ENCODE peak calls at places on chromosomes 7 and 10, in five cellular contexts. One of them, this sample, is unnamed.

GRCh38 chr7:159115601-159116501 is 28.8 kb downstream of the VIPR2 start:
- DNase-seq in tibial nerve: no peak
- DNase-seq in A549: no peak
- DNase-seq in HCT116: no peak
- DNase-seq in dorsolateral prefrontal cortex: no peak
- DNase-seq in this sample: no peak

GRCh38 chr10:97596101-97597055 is 6.9 kb downstream of the C10orf62 start:
- DNase-seq in HCT116: peak; percentile 65
- DNase-seq in dorsolateral prefrontal cortex: no peak
- DNase-seq in tibial nerve: no peak
- DNase-seq in A549: peak; percentile 68
- DNase-seq in this sample: peak; percentile 48

GRCh38 chr7:156056548-156056947 is 244.3 kb upstream of the SHH start:
- DNase-seq in dorsolateral prefrontal cortex: no peak
- DNase-seq in HCT116: no peak
- DNase-seq in A549: no peak
- DNase-seq in tibial nerve: no peak
- DNase-seq in this sample: no peak

GRCh38 chr7:95199779-95200558 is 124.4 kb downstream of the PON1 start:
- DNase-seq in dorsolateral prefrontal cortex: peak; percentile 43
- DNase-seq in HCT116: peak; percentile 24
- DNase-seq in tibial nerve: no peak
- DNase-seq in A549: peak; percentile 40
- DNase-seq in this sample: no peak

GRCh38 chr7:17299477-17299991 is 1.1 kb downstream of the AHR start:
- DNase-seq in dorsolateral prefrontal cortex: peak; percentile 7
- DNase-seq in A549: no peak
- DNase-seq in HCT116: no peak
- DNase-seq in tibial nerve: no peak
- DNase-seq in this sample: no peak

GRCh38 chr10:43402176-43402575 is 6.8 kb downstream of the HNRNPF start:
- DNase-seq in A549: no peak
- DNase-seq in dorsolateral prefrontal cortex: no peak
- DNase-seq in HCT116: no peak
- DNase-seq in tibial nerve: no peak
- DNase-seq in this sample: no peak

GRCh38 chr10:100882681-100883321 is 30.0 kb upstream of the SLF2 start:
- DNase-seq in dorsolateral prefrontal cortex: no peak
- DNase-seq in tibial nerve: no peak
- DNase-seq in A549: no peak
- DNase-seq in HCT116: no peak
- DNase-seq in this sample: no peak

GRCh38 chr7:115038158-115038557 is 116.3 kb downstream of the MDFIC start:
- DNase-seq in HCT116: no peak
- DNase-seq in tibial nerve: no peak
- DNase-seq in dorsolateral prefrontal cortex: no peak
- DNase-seq in A549: no peak
- DNase-seq in this sample: no peak

GRCh38 chr7:155793720-155794119 is 18.5 kb downstream of the SHH start:
- DNase-seq in dorsolateral prefrontal cortex: no peak
- DNase-seq in tibial nerve: no peak
- DNase-seq in A549: no peak
- DNase-seq in HCT116: no peak
- DNase-seq in this sample: no peak

DNA sequence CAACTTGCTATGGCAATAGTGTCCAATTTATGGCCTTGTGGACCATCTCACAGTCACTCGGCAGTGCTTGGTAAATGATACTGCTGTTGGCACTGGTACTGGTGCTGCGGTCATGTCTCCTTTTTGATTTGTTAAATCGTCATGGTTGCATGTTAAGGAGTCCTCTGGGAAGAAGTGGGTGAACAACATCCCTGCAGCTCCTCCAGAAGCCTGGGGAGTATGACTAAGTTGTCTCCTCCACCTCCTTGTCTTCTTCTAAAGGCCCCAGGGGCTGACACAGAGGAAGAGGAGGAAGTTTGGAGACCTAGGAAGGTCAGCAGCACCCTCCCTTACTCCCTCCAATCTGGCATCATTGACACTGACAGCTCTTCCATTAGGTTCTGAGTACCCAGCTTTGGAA is 8.5 kb downstream of the ITPRIP start:
- DNase-seq in dorsolateral prefrontal cortex: no peak
- DNase-seq in A549: no peak
- DNase-seq in HCT116: peak; percentile 47
- DNase-seq in tibial nerve: no peak
- DNase-seq in this sample: no peak
- H3K4me3 ChIP-seq in dorsolateral prefrontal cortex: no peak overlapping the region
- H3K4me3 ChIP-seq in A549: peak overlapping the region; percentile 14
- H3K4me3 ChIP-seq in HCT116: peak overlapping the region; percentile 21
- H3K4me3 ChIP-seq in tibial nerve: no peak overlapping the region
- H3K4me3 ChIP-seq in this sample: peak overlapping the region; percentile 10

DNA sequence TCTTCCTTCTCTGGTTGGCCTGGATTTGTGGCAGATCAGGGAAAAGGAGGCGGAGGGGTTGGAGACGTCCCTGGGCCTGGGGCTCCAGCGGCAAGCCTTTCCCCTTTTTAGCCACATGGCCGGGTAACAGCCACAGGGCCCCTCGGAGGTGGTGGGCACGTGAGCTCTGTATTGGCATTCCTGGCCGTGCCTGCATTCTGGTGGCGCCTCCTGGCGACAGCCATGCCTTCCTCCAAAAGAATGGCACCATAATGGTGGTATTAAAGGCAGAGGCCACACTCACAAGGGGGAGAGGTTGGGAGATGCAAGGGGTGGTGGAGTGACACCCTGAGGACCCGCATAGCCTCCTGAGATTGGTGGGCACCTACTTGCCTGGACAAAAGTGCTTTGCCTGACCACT is 3.0 kb upstream of the AQP1 start:
- DNase-seq in HCT116: no peak
- DNase-seq in tibial nerve: no peak
- DNase-seq in dorsolateral prefrontal cortex: no peak
- DNase-seq in A549: no peak
- DNase-seq in this sample: no peak
- TF ChIP-seq CTCF in HCT116: no peak
- TF ChIP-seq CTCF in tibial nerve: no peak
- TF ChIP-seq CTCF in dorsolateral prefrontal cortex: no peak
- TF ChIP-seq CTCF in A549: no peak
- TF ChIP-seq CTCF in this sample: no peak

GRCh38 chr7:1029637-1030443 is 14.5 kb upstream of the GPR146 start:
- DNase-seq in dorsolateral prefrontal cortex: no peak
- DNase-seq in A549: no peak
- DNase-seq in tibial nerve: no peak
- DNase-seq in HCT116: no peak
- DNase-seq in this sample: no peak

GRCh38 chr7:1030444-1031070 is 13.8 kb upstream of the GPR146 start:
- DNase-seq in tibial nerve: no peak
- DNase-seq in A549: no peak
- DNase-seq in HCT116: no peak
- DNase-seq in dorsolateral prefrontal cortex: no peak
- DNase-seq in this sample: no peak

GRCh38 chr7:1028044-1028770 is 16.1 kb upstream of the GPR146 start:
- DNase-seq in HCT116: peak; percentile 47
- DNase-seq in dorsolateral prefrontal cortex: peak; percentile 88
- DNase-seq in tibial nerve: peak; percentile 86
- DNase-seq in A549: peak; percentile 87
- DNase-seq in this sample: peak; percentile 62

GRCh38 chr7:1027285-1028043 is 16.9 kb upstream of the GPR146 start:
- DNase-seq in A549: no peak
- DNase-seq in dorsolateral prefrontal cortex: peak; percentile 51
- DNase-seq in tibial nerve: no peak
- DNase-seq in HCT116: no peak
- DNase-seq in this sample: no peak

GRCh38 chr7:1028775-1029636 is 15.3 kb upstream of the GPR146 start:
- DNase-seq in A549: peak; percentile 99
- DNase-seq in dorsolateral prefrontal cortex: peak; percentile 64
- DNase-seq in tibial nerve: peak; percentile 78
- DNase-seq in HCT116: peak; percentile 69
- DNase-seq in this sample: peak; percentile 91
- H3K4me3 ChIP-seq in A549: peak overlapping the region; percentile 83
- H3K4me3 ChIP-seq in dorsolateral prefrontal cortex: peak overlapping the region; percentile 78
- H3K4me3 ChIP-seq in tibial nerve: peak overlapping the region; percentile 82
- H3K4me3 ChIP-seq in HCT116: peak overlapping the region; percentile 49
- H3K4me3 ChIP-seq in this sample: peak overlapping the region; percentile 59

GRCh38 chr10:102669206-102670064 is 25.2 kb downstream of the TRIM8 start:
- DNase-seq in A549: peak; percentile 44
- DNase-seq in dorsolateral prefrontal cortex: no peak
- DNase-seq in HCT116: peak; percentile 35
- DNase-seq in tibial nerve: no peak
- DNase-seq in this sample: no peak
- TF ChIP-seq CTCF in A549: peak; percentile 39
- TF ChIP-seq CTCF in dorsolateral prefrontal cortex: no peak
- TF ChIP-seq CTCF in HCT116: peak; percentile 77
- TF ChIP-seq CTCF in tibial nerve: peak; percentile 46
- TF ChIP-seq CTCF in this sample: peak; percentile 30

GRCh38 chr7:90210925-90211324 is 615 bp upstream of the STEAP2 start:
- DNase-seq in dorsolateral prefrontal cortex: peak; percentile 37
- DNase-seq in A549: no peak
- DNase-seq in tibial nerve: no peak
- DNase-seq in HCT116: no peak
- DNase-seq in this sample: no peak

GRCh38 chr7:90212149-90212495 is 582 bp downstream of the STEAP2 start:
- DNase-seq in HCT116: no peak
- DNase-seq in tibial nerve: no peak
- DNase-seq in A549: peak; percentile 31
- DNase-seq in dorsolateral prefrontal cortex: no peak
- DNase-seq in this sample: no peak

GRCh38 chr7:90211391-90212148 is at the start of gene STEAP2:
- DNase-seq in tibial nerve: peak; percentile 75
- DNase-seq in dorsolateral prefrontal cortex: peak; percentile 87
- DNase-seq in HCT116: peak; percentile 82
- DNase-seq in A549: peak; percentile 82
- DNase-seq in this sample: peak; percentile 53

GRCh38 chr7:90216080-90216674 is 4.6 kb downstream of the STEAP2 start:
- DNase-seq in A549: no peak
- DNase-seq in HCT116: no peak
- DNase-seq in tibial nerve: no peak
- DNase-seq in dorsolateral prefrontal cortex: no peak
- DNase-seq in this sample: no peak

GRCh38 chr7:90213521-90213920 is 2.0 kb downstream of the STEAP2 start:
- DNase-seq in dorsolateral prefrontal cortex: no peak
- DNase-seq in A549: no peak
- DNase-seq in tibial nerve: no peak
- DNase-seq in HCT116: no peak
- DNase-seq in this sample: no peak
- H3K4me3 ChIP-seq in dorsolateral prefrontal cortex: peak overlapping the region; percentile 68
- H3K4me3 ChIP-seq in A549: no peak overlapping the region
- H3K4me3 ChIP-seq in tibial nerve: no peak overlapping the region
- H3K4me3 ChIP-seq in HCT116: no peak overlapping the region
- H3K4me3 ChIP-seq in this sample: no peak overlapping the region

GRCh38 chr7:128321044-128321422 is 22.7 kb downstream of the RBM28 start:
- DNase-seq in HCT116: no peak
- DNase-seq in tibial nerve: no peak
- DNase-seq in dorsolateral prefrontal cortex: no peak
- DNase-seq in A549: no peak
- DNase-seq in this sample: no peak

GRCh38 chr7:128324363-128324680 is 19.4 kb downstream of the RBM28 start:
- DNase-seq in dorsolateral prefrontal cortex: no peak
- DNase-seq in tibial nerve: no peak
- DNase-seq in HCT116: no peak
- DNase-seq in A549: no peak
- DNase-seq in this sample: no peak

GRCh38 chr7:128323489-128324362 is 20.0 kb downstream of the RBM28 start:
- DNase-seq in dorsolateral prefrontal cortex: no peak
- DNase-seq in A549: no peak
- DNase-seq in tibial nerve: no peak
- DNase-seq in HCT116: no peak
- DNase-seq in this sample: no peak

GRCh38 chr7:128318696-128319095 is 25.0 kb downstream of the RBM28 start:
- DNase-seq in A549: no peak
- DNase-seq in tibial nerve: no peak
- DNase-seq in HCT116: no peak
- DNase-seq in dorsolateral prefrontal cortex: no peak
- DNase-seq in this sample: no peak

DNA sequence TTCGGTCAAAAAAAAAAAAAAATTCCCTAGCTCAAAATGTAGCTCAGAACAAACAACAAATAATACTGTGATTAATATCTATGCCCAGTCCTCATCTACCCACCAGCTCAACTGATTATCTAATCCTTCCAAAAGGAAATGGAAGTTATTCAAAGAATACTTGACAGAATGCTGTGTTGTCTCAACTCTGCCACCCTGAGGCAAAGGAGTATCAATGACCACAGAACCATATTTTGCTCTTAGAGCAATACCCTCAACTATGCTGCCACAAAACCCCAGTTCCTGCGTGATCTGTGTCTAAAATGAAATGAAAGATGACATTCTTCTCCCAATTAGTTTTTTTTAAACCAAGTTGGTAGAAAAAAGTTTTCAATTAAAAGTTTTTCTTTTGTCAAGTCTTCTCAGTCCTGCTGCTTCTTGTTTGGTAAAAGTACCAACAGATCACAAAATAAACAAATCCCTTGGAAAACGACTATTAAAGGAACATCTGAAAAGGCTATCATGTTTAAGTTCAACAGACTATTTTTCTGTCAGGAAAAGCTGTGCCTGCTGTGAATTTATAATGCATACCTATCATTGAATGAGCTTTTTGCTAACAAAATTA is 21.6 kb downstream of the RBM28 start:
- DNase-seq in A549: no peak
- DNase-seq in dorsolateral prefrontal cortex: peak; percentile 23
- DNase-seq in tibial nerve: no peak
- DNase-seq in HCT116: no peak
- DNase-seq in this sample: peak; percentile 12
- TF ChIP-seq CTCF in A549: peak; percentile 44
- TF ChIP-seq CTCF in dorsolateral prefrontal cortex: peak; percentile 57
- TF ChIP-seq CTCF in tibial nerve: no peak
- TF ChIP-seq CTCF in HCT116: peak; percentile 39
- TF ChIP-seq CTCF in this sample: peak; percentile 34

GRCh38 chr7:66282594-66282935 is 77.4 kb downstream of the TPST1 start:
- DNase-seq in HCT116: no peak
- DNase-seq in tibial nerve: no peak
- DNase-seq in A549: no peak
- DNase-seq in dorsolateral prefrontal cortex: no peak
- DNase-seq in this sample: no peak

GRCh38 chr7:66279912-66280311 is 74.8 kb downstream of the TPST1 start:
- DNase-seq in dorsolateral prefrontal cortex: no peak
- DNase-seq in HCT116: no peak
- DNase-seq in A549: no peak
- DNase-seq in tibial nerve: no peak
- DNase-seq in this sample: no peak

GRCh38 chr7:66277492-66277891 is 72.4 kb downstream of the TPST1 start:
- DNase-seq in tibial nerve: no peak
- DNase-seq in dorsolateral prefrontal cortex: no peak
- DNase-seq in A549: no peak
- DNase-seq in HCT116: no peak
- DNase-seq in this sample: no peak

GRCh38 chr7:66281678-66282593 is 76.8 kb downstream of the TPST1 start:
- DNase-seq in tibial nerve: peak; percentile 14
- DNase-seq in HCT116: peak; percentile 13
- DNase-seq in dorsolateral prefrontal cortex: peak; percentile 9
- DNase-seq in A549: no peak
- DNase-seq in this sample: peak; percentile 54

GRCh38 chr7:66283003-66283920 is 78.1 kb downstream of the TPST1 start:
- DNase-seq in A549: peak; percentile 25
- DNase-seq in tibial nerve: no peak
- DNase-seq in HCT116: peak; percentile 26
- DNase-seq in dorsolateral prefrontal cortex: no peak
- DNase-seq in this sample: no peak
- H3K4me3 ChIP-seq in A549: no peak overlapping the region
- H3K4me3 ChIP-seq in tibial nerve: no peak overlapping the region
- H3K4me3 ChIP-seq in HCT116: no peak overlapping the region
- H3K4me3 ChIP-seq in dorsolateral prefrontal cortex: no peak overlapping the region
- H3K4me3 ChIP-seq in this sample: no peak overlapping the region